ENCODE peak calls at places on chromosomes 12 and 14, in six cellular contexts. One of them, this sample, is unnamed.

GRCh38 chr14:100056964-100057817 is 8.0 kb upstream of the EVL start:
- DNase-seq in HepG2: no peak
- DNase-seq in breast epithelium: no peak
- DNase-seq in stomach: no peak
- DNase-seq in K562: no peak
- DNase-seq in GM12878: no peak
- DNase-seq in this sample: no peak

GRCh38 chr14:32372154-32372553 is 43.1 kb downstream of the AKAP6 start:
- DNase-seq in breast epithelium: no peak
- DNase-seq in GM12878: no peak
- DNase-seq in K562: no peak
- DNase-seq in stomach: no peak
- DNase-seq in HepG2: no peak
- DNase-seq in this sample: no peak

GRCh38 chr12:8687846-8688601 is 9.8 kb upstream of the RIMKLB start:
- DNase-seq in breast epithelium: no peak
- DNase-seq in stomach: no peak
- DNase-seq in GM12878: no peak
- DNase-seq in K562: no peak
- DNase-seq in HepG2: no peak
- DNase-seq in this sample: peak

GRCh38 chr12:54611715-54612116 is 23.0 kb downstream of the LACRT start:
- DNase-seq in HepG2: no peak
- DNase-seq in breast epithelium: no peak
- DNase-seq in stomach: no peak
- DNase-seq in GM12878: no peak
- DNase-seq in K562: no peak
- DNase-seq in this sample: peak

GRCh38 chr12:127165567-127166392 is 1101.2 kb upstream of the TMEM132C start:
- DNase-seq in GM12878: no peak
- DNase-seq in breast epithelium: peak
- DNase-seq in K562: peak
- DNase-seq in stomach: peak
- DNase-seq in HepG2: peak
- DNase-seq in this sample: peak

GRCh38 chr14:69349091-69349777 is 48.9 kb downstream of the ERH start:
- DNase-seq in GM12878: no peak
- DNase-seq in HepG2: no peak
- DNase-seq in stomach: no peak
- DNase-seq in breast epithelium: no peak
- DNase-seq in K562: no peak
- DNase-seq in this sample: no peak

GRCh38 chr14:63563370-63564026 is 20.3 kb upstream of the PPP2R5E start:
- DNase-seq in K562: no peak
- DNase-seq in HepG2: no peak
- DNase-seq in breast epithelium: no peak
- DNase-seq in stomach: no peak
- DNase-seq in GM12878: no peak
- DNase-seq in this sample: no peak

GRCh38 chr12:12560587-12561304 is 1.9 kb downstream of the DUSP16 start:
- DNase-seq in GM12878: peak
- DNase-seq in breast epithelium: no peak
- DNase-seq in HepG2: peak
- DNase-seq in stomach: peak
- DNase-seq in K562: peak
- DNase-seq in this sample: peak

GRCh38 chr12:115407036-115407435 is 723.1 kb upstream of the TBX3 start:
- DNase-seq in GM12878: no peak
- DNase-seq in K562: no peak
- DNase-seq in breast epithelium: no peak
- DNase-seq in stomach: no peak
- DNase-seq in HepG2: no peak
- DNase-seq in this sample: no peak

GRCh38 chr12:50589650-50590435 is 85.1 kb downstream of the DIP2B start:
- DNase-seq in GM12878: no peak
- DNase-seq in K562: no peak
- DNase-seq in stomach: no peak
- DNase-seq in breast epithelium: no peak
- DNase-seq in HepG2: no peak
- DNase-seq in this sample: no peak

DNA sequence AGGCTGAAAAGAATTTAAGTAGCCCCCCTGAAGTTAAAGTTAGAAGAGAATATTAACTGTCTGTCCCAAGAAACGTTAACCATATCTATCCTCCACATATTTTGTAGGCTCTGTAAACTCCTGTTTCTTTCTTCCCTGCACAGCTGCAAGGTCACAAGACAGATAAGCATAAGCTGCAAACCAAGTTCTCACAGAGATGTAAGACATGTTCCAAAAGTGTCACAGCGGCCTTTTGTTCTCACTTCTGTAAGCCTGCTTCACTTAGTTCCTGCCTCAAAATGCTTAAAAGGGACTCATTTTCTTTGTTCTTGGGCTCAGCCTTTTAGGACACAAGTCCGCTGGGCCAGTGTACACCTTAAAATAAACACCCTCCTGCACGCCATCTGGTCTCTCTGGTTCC is 3.2 kb downstream of the RNASE1 start:
- DNase-seq in stomach: no peak
- DNase-seq in HepG2: no peak
- DNase-seq in GM12878: no peak
- DNase-seq in K562: no peak
- DNase-seq in breast epithelium: no peak
- DNase-seq in this sample: no peak
- H3K4me3 ChIP-seq in stomach: peak
- H3K4me3 ChIP-seq in HepG2: no peak
- H3K4me3 ChIP-seq in GM12878: no peak
- H3K4me3 ChIP-seq in K562: peak
- H3K4me3 ChIP-seq in breast epithelium: peak
- H3K4me3 ChIP-seq in this sample: no peak

DNA sequence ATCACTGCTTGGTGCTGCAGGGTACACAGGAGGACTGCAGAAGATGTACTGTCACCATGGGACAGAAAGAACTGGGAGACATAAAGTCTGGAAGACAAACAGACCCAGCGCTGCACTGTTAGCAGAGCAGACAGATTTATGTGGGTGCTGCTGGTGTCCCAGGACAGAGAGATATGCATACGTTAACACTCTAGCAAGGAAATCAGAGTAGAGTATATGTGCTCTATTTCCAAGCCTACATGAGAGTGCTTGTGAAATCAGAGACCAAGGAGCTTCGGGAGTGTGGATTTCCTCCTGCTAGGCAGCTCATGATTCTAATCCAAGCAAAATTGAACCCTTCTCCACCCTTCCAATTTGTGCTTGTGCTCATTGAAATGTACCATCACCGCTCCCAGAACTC is 416.5 kb downstream of the VRK1 start:
- DNase-seq in HepG2: no peak
- DNase-seq in stomach: no peak
- DNase-seq in K562: no peak
- DNase-seq in GM12878: no peak
- DNase-seq in breast epithelium: no peak
- DNase-seq in this sample: no peak
- TF ChIP-seq POLR2AphosphoS5 in HepG2: no peak
- TF ChIP-seq POLR2AphosphoS5 in stomach: no peak
- TF ChIP-seq POLR2AphosphoS5 in K562: no peak
- TF ChIP-seq POLR2AphosphoS5 in GM12878: no peak
- TF ChIP-seq POLR2AphosphoS5 in breast epithelium: no peak
- TF ChIP-seq POLR2AphosphoS5 in this sample: no peak

DNA sequence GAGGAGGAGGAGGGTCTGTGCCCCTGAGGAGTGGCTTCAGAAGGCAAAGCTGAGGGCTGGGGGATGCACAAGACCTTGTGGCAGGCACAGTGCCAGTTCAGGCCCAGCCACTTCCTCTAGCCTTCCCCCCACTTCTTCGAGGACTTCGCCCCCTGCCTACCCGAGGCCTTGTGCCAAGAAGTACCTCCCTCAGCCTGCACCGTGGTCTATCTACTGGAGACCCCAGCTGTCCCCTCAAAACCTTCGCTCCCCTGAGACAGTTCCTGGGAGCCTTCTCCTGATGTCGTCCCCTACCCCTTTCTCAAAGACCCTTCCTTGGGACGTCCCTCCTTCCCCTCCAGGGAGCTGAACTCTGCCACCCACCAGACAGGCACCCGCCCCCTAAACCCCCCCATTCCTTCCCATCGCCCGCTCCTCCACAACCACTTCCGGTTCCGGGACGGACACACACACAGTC is 604 bp downstream of the ZNF384 start:
- DNase-seq in HepG2: no peak
- DNase-seq in K562: no peak
- DNase-seq in GM12878: peak
- DNase-seq in breast epithelium: no peak
- DNase-seq in stomach: peak
- DNase-seq in this sample: peak
- TF ChIP-seq POLR2A in HepG2: no peak
- TF ChIP-seq POLR2A in K562: no peak
- TF ChIP-seq POLR2A in GM12878: no peak
- TF ChIP-seq POLR2A in breast epithelium: no peak
- TF ChIP-seq POLR2A in stomach: no peak
- TF ChIP-seq POLR2A in this sample: no peak

DNA sequence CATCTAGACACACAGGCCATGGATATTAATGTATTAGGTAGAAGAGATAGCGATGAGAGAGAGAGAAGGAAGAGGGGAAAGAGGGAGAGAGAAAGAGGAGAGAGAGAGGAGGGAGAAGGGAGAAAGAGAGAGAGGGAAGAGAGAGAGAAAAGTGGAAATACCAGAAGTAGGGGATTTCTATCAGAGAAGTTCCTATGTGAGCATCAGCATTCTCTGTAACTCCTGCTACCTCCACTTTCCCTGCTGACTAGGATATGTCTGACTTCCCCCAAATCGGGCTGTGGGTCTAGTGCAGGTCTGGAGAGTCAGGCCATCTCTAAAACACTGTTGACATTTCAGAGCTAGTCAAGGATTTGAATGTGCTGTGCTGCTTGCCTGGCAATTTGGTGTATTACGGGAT is 3.6 kb downstream of the ARHGDIB start:
- DNase-seq in GM12878: no peak
- DNase-seq in K562: no peak
- DNase-seq in HepG2: no peak
- DNase-seq in breast epithelium: no peak
- DNase-seq in stomach: no peak
- DNase-seq in this sample: no peak
- H3K4me3 ChIP-seq in GM12878: peak
- H3K4me3 ChIP-seq in K562: no peak
- H3K4me3 ChIP-seq in HepG2: no peak
- H3K4me3 ChIP-seq in breast epithelium: no peak
- H3K4me3 ChIP-seq in stomach: no peak
- H3K4me3 ChIP-seq in this sample: no peak

DNA sequence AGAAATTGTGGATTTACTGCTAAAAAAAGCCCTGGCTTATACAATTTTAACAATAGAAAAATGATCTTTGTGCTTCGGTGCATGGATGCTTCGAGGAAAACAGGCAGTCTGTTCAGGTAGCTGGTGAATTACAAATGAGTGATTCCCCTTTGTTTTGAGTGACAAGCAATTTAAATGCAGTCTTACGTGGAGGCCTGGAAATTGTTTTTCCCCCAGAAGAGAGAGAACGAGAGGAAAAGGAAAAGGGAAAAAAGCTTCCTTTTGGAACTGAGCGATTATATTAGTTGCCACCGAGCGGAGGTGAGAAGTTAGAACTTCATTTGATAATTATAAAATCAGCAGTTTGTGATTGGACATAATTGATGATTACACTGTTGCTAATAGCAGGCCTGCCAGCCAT is 117.8 kb downstream of the PHETA1 start:
- DNase-seq in HepG2: no peak
- DNase-seq in breast epithelium: no peak
- DNase-seq in stomach: no peak
- DNase-seq in GM12878: no peak
- DNase-seq in K562: no peak
- DNase-seq in this sample: no peak
- TF ChIP-seq POLR2AphosphoS5 in HepG2: no peak
- TF ChIP-seq POLR2AphosphoS5 in breast epithelium: no peak
- TF ChIP-seq POLR2AphosphoS5 in stomach: no peak
- TF ChIP-seq POLR2AphosphoS5 in GM12878: no peak
- TF ChIP-seq POLR2AphosphoS5 in K562: no peak
- TF ChIP-seq POLR2AphosphoS5 in this sample: no peak

DNA sequence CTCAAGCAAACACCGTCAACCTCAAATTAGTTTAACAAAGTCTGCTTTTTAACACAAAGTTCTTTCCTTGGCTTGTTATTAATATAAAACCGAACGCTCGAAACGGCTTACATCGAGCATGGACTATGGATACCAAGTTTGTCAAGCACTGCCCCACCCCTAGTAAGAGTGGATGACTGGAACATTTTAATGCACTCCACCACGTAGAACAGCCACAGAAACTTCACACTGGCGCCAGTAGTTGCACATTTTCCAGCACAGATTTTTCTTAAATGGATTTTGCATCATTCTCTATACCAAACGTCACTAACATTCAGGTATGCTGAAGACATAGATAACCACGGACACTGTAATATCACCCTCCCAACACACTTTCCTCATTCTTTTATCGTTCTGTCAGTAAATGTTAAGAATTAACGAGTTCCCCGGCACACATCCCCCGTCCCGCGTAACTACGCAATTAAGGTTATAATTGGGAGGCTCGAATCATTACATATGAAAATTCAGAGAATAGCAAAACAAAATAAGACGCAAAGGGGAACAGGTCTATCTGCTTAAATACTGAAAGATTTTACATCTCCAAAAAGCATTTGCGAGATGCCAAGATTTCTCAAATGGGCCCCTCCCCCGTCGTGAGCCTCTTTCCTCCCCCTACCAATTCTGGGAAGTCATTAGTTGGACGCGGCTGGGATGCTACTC is 990 bp downstream of the FERMT2 start:
- DNase-seq in K562: no peak
- DNase-seq in HepG2: peak
- DNase-seq in stomach: no peak
- DNase-seq in GM12878: no peak
- DNase-seq in breast epithelium: no peak
- DNase-seq in this sample: peak
- TF ChIP-seq POLR2A in K562: no peak
- TF ChIP-seq POLR2A in HepG2: peak
- TF ChIP-seq POLR2A in stomach: peak
- TF ChIP-seq POLR2A in GM12878: no peak
- TF ChIP-seq POLR2A in breast epithelium: peak
- TF ChIP-seq POLR2A in this sample: no peak

This sample was measured in prostate gland.